ENCODE peak calls at places on chromosomes 13 and 19, in six cellular contexts. One of them, this sample, is unnamed.

GRCh38 chr19:8261347-8261746 is 46.8 kb downstream of the CD320 start:
- DNase-seq in K562: no peak
- DNase-seq in H1: no peak
- DNase-seq in HCT116: no peak
- DNase-seq in GM12878: no peak
- DNase-seq in SK-N-SH: no peak
- DNase-seq in this sample: no peak

GRCh38 chr13:37360556-37360955 is 238.0 kb downstream of the POSTN start:
- DNase-seq in K562: no peak
- DNase-seq in H1: no peak
- DNase-seq in HCT116: no peak
- DNase-seq in GM12878: no peak
- DNase-seq in SK-N-SH: no peak
- DNase-seq in this sample: no peak

GRCh38 chr19:1796395-1797142 is 15.5 kb downstream of the ATP8B3 start:
- DNase-seq in K562: no peak
- DNase-seq in H1: no peak
- DNase-seq in HCT116: no peak
- DNase-seq in GM12878: no peak
- DNase-seq in SK-N-SH: peak; percentile 61
- DNase-seq in this sample: no peak

GRCh38 chr19:2426661-2427322 is 594 bp downstream of the TIMM13 start:
- DNase-seq in K562: peak; percentile 88
- DNase-seq in H1: no peak
- DNase-seq in HCT116: peak; percentile 16
- DNase-seq in GM12878: no peak
- DNase-seq in SK-N-SH: peak; percentile 94
- DNase-seq in this sample: peak; percentile 37

GRCh38 chr19:1408300-1409203 is 1.2 kb downstream of the DAZAP1 start:
- DNase-seq in K562: peak; percentile 66
- DNase-seq in H1: no peak
- DNase-seq in HCT116: no peak
- DNase-seq in GM12878: no peak
- DNase-seq in SK-N-SH: peak; percentile 71
- DNase-seq in this sample: no peak

GRCh38 chr19:47713046-47714021 is at the start of gene EHD2:
- DNase-seq in K562: peak; percentile 97
- DNase-seq in H1: no peak
- DNase-seq in HCT116: no peak
- DNase-seq in GM12878: no peak
- DNase-seq in SK-N-SH: peak; percentile 88
- DNase-seq in this sample: no peak

GRCh38 chr13:91184244-91184926 is 163.1 kb upstream of the MIR17HG start:
- DNase-seq in K562: no peak
- DNase-seq in H1: no peak
- DNase-seq in HCT116: no peak
- DNase-seq in GM12878: no peak
- DNase-seq in SK-N-SH: no peak
- DNase-seq in this sample: no peak

GRCh38 chr13:79295906-79296564 is 110.0 kb downstream of the RBM26 start:
- DNase-seq in K562: no peak
- DNase-seq in H1: no peak
- DNase-seq in HCT116: no peak
- DNase-seq in GM12878: no peak
- DNase-seq in SK-N-SH: no peak
- DNase-seq in this sample: no peak

GRCh38 chr19:47609885-47610545 is 1.1 kb downstream of the BICRA start:
- DNase-seq in K562: peak; percentile 48
- DNase-seq in H1: no peak
- DNase-seq in HCT116: no peak
- DNase-seq in GM12878: no peak
- DNase-seq in SK-N-SH: peak; percentile 86
- DNase-seq in this sample: no peak

GRCh38 chr13:27578121-27579030 is 42.0 kb downstream of the LNX2 start:
- DNase-seq in K562: no peak
- DNase-seq in H1: no peak
- DNase-seq in HCT116: no peak
- DNase-seq in GM12878: no peak
- DNase-seq in SK-N-SH: no peak
- DNase-seq in this sample: no peak

GRCh38 chr19:44278181-44278690 is 18.6 kb downstream of the ZNF233 start:
- DNase-seq in K562: no peak
- DNase-seq in H1: no peak
- DNase-seq in HCT116: no peak
- DNase-seq in GM12878: no peak
- DNase-seq in SK-N-SH: no peak
- DNase-seq in this sample: no peak
- TF ChIP-seq JUND in K562: no peak
- TF ChIP-seq JUND in H1: no peak
- TF ChIP-seq JUND in HCT116: no peak
- TF ChIP-seq JUND in GM12878: no peak
- TF ChIP-seq JUND in SK-N-SH: no peak
- TF ChIP-seq JUND in this sample: no peak

DNA sequence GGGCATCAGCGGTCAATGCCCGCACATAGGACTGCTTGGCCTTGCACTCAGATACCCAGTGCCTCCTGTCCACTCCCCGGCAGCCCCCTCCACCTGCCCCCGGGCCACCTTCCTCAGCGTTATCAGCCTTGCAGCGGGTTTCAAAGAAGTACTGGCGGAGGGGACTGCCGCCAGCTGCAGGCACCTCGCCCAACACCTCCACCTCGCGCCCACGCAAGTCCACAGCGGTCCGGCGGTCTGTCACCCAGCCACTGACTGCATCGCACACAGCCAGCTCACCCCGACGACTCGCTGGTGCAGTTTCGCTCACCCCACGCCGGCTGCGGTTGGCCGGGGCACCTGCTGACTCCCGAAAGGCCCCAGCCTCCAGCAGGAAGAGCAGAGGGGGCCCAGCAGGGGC is 3.2 kb downstream of the NTF4 start:
- DNase-seq in K562: peak; percentile 20
- DNase-seq in H1: no peak
- DNase-seq in HCT116: no peak
- DNase-seq in GM12878: no peak
- DNase-seq in SK-N-SH: peak; percentile 31
- DNase-seq in this sample: no peak
- TF ChIP-seq JUND in K562: no peak
- TF ChIP-seq JUND in H1: no peak
- TF ChIP-seq JUND in HCT116: no peak
- TF ChIP-seq JUND in GM12878: no peak
- TF ChIP-seq JUND in SK-N-SH: no peak
- TF ChIP-seq JUND in this sample: no peak

DNA sequence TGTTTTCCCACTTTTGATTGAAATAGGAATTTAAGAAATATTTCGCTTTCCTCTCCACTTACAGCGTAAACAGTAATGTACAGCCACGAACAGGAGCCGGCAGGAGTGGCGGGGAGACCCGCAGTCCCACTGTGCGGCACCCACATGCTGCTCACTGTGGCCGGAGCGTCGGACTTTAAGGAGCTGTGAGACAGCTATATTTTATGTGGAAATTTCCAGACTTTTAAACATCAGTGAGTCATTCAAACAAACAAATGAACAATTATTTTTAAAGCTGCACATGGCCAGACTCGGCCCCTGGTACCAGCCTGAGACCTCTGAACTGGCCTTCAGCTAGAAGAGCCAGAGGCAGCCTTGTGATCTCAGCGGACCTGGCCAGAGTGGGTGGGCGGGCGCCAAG is 52.5 kb downstream of the CRYL1 start:
- DNase-seq in K562: no peak
- DNase-seq in H1: no peak
- DNase-seq in HCT116: no peak
- DNase-seq in GM12878: no peak
- DNase-seq in SK-N-SH: no peak
- DNase-seq in this sample: no peak
- TF ChIP-seq JUND in K562: no peak
- TF ChIP-seq JUND in H1: no peak
- TF ChIP-seq JUND in HCT116: no peak
- TF ChIP-seq JUND in GM12878: no peak
- TF ChIP-seq JUND in SK-N-SH: no peak
- TF ChIP-seq JUND in this sample: no peak

GRCh38 chr19:6671960-6672359 is 2.0 kb upstream of the TNFSF14 start:
- DNase-seq in K562: no peak
- DNase-seq in H1: no peak
- DNase-seq in HCT116: no peak
- DNase-seq in GM12878: no peak
- DNase-seq in SK-N-SH: no peak
- DNase-seq in this sample: no peak
- TF ChIP-seq JUND in K562: no peak
- TF ChIP-seq JUND in H1: no peak
- TF ChIP-seq JUND in HCT116: no peak
- TF ChIP-seq JUND in GM12878: no peak
- TF ChIP-seq JUND in SK-N-SH: no peak
- TF ChIP-seq JUND in this sample: no peak

GRCh38 chr13:63497601-63498000 is 2082.0 kb upstream of the PCDH20 start:
- DNase-seq in K562: no peak
- DNase-seq in H1: no peak
- DNase-seq in HCT116: no peak
- DNase-seq in GM12878: no peak
- DNase-seq in SK-N-SH: no peak
- DNase-seq in this sample: no peak
- TF ChIP-seq JUND in K562: no peak
- TF ChIP-seq JUND in H1: no peak
- TF ChIP-seq JUND in HCT116: no peak
- TF ChIP-seq JUND in GM12878: no peak
- TF ChIP-seq JUND in SK-N-SH: no peak
- TF ChIP-seq JUND in this sample: no peak

GRCh38 chr19:38953677-38954076 is 21.9 kb downstream of the FBXO17 start:
- DNase-seq in K562: no peak
- DNase-seq in H1: no peak
- DNase-seq in HCT116: no peak
- DNase-seq in GM12878: no peak
- DNase-seq in SK-N-SH: no peak
- DNase-seq in this sample: no peak

GRCh38 chr19:38946229-38947010 is 15.7 kb downstream of the MRPS12 start:
- DNase-seq in K562: no peak
- DNase-seq in H1: no peak
- DNase-seq in HCT116: no peak
- DNase-seq in GM12878: no peak
- DNase-seq in SK-N-SH: no peak
- DNase-seq in this sample: no peak

GRCh38 chr19:38952395-38953165 is 21.8 kb downstream of the MRPS12 start:
- DNase-seq in K562: no peak
- DNase-seq in H1: no peak
- DNase-seq in HCT116: no peak
- DNase-seq in GM12878: no peak
- DNase-seq in SK-N-SH: no peak
- DNase-seq in this sample: peak; percentile 11

GRCh38 chr19:38949580-38950367 is 19.0 kb downstream of the MRPS12 start:
- DNase-seq in K562: no peak
- DNase-seq in H1: peak; percentile 87
- DNase-seq in HCT116: no peak
- DNase-seq in GM12878: no peak
- DNase-seq in SK-N-SH: peak; percentile 99
- DNase-seq in this sample: no peak

GRCh38 chr19:38951187-38951586 is 20.4 kb downstream of the MRPS12 start:
- DNase-seq in K562: no peak
- DNase-seq in H1: no peak
- DNase-seq in HCT116: no peak
- DNase-seq in GM12878: no peak
- DNase-seq in SK-N-SH: no peak
- DNase-seq in this sample: no peak
- TF ChIP-seq JUND in K562: no peak
- TF ChIP-seq JUND in H1: no peak
- TF ChIP-seq JUND in HCT116: no peak
- TF ChIP-seq JUND in GM12878: no peak
- TF ChIP-seq JUND in SK-N-SH: no peak
- TF ChIP-seq JUND in this sample: no peak

This sample was measured in T47D.